ENCODE peak calls at places on chromosomes 13 and 19, in five cellular contexts. E, I, X, S and H are unnamed samples.

GRCh38 chr13:44921931-44922758 is 67.1 kb downstream of the NUFIP1 start:
- DNase-seq in E (peak), I (peak), X (no peak), S (peak), H (peak)

GRCh38 chr19:12772323-12772722 is 3.0 kb downstream of the HOOK2 start:
- DNase-seq in E (no peak), I (no peak), X (no peak), S (no peak), H (no peak)

GRCh38 chr13:108342369-108343289 is 73.1 kb downstream of the TNFSF13B start:
- DNase-seq in E (peak), I (peak), X (no peak), S (peak), H (peak)

GRCh38 chr13:109868583-109869311 is 82.4 kb upstream of the IRS2 start:
- DNase-seq in E (no peak), I (no peak), X (no peak), S (peak), H (no peak)

GRCh38 chr19:6271721-6272410 is 7.9 kb downstream of the MLLT1 start:
- DNase-seq in E (no peak), I (no peak), X (peak), S (no peak), H (no peak)

GRCh38 chr19:41351339-41352245 is 2.1 kb downstream of the TGFB1 start:
- DNase-seq in E (peak), I (no peak), X (peak), S (peak), H (peak)

GRCh38 chr13:73984949-73985691 is 149.1 kb downstream of the KLF12 start:
- DNase-seq in E (no peak), I (no peak), X (peak), S (no peak), H (peak)

GRCh38 chr13:32837307-32837972 is 178.8 kb upstream of the KL start:
- DNase-seq in E (no peak), I (no peak), X (no peak), S (no peak), H (peak)

GRCh38 chr13:56718791-56719190 is 421.9 kb upstream of the PRR20A start:
- DNase-seq in E (no peak), I (no peak), X (no peak), S (no peak), H (no peak)

GRCh38 chr13:21071894-21072293 is 10.5 kb upstream of the LATS2 start:
- DNase-seq in E (no peak), I (no peak), X (no peak), S (no peak), H (no peak)